ENCODE peak calls at places on chromosomes 11 and 22, in nine cellular contexts. W, G, Y, M, O, H, P, C and B are unnamed samples.

GRCh38 chr11:110303414-110303826 is 7.0 kb upstream of the RDX start:
- DNase-seq in W (no peak), C (no peak), Y (no peak), P (no peak), O (no peak), G (no peak), M (no peak), H (no peak), B (no peak)

GRCh38 chr11:19187101-19187500 is 14.7 kb downstream of the CSRP3 start:
- DNase-seq in W (no peak), G (no peak), C (no peak), Y (no peak), H (no peak), M (no peak), O (no peak), P (no peak), B (no peak)

GRCh38 chr11:39365809-39366436 is 2093.5 kb downstream of the LRRC4C start:
- DNase-seq in W (peak), P (no peak), H (no peak), G (no peak), O (no peak), Y (no peak), C (no peak), M (no peak), B (no peak)

GRCh38 chr11:117700551-117700950 is 96.5 kb downstream of the DSCAML1 start:
- DNase-seq in O (no peak), Y (no peak), C (no peak), W (no peak), H (no peak), M (no peak), G (no peak), P (no peak), B (peak)

GRCh38 chr11:116644948-116645305 is 127.9 kb downstream of the BUD13 start:
- DNase-seq in H (no peak), Y (no peak), M (no peak), P (no peak), W (no peak), C (no peak), G (peak), O (no peak), B (no peak)

GRCh38 chr11:63765688-63766241 is 2.8 kb downstream of the ZFTA start:
- DNase-seq in O (peak), Y (no peak), G (peak), H (no peak), M (no peak), W (no peak), C (no peak), P (no peak), B (peak)

GRCh38 chr11:63944987-63945386 is 6.2 kb downstream of the NAA40 start:
- DNase-seq in O (peak), C (no peak), Y (no peak), H (peak), M (no peak), P (no peak), W (no peak), G (no peak), B (no peak)

GRCh38 chr22:37157516-37158289 is 8.0 kb upstream of the IL2RB start:
- DNase-seq in G (no peak), P (no peak), Y (no peak), H (no peak), M (no peak), W (peak), O (no peak), C (no peak), B (no peak)

GRCh38 chr22:19759459-19759993 is 1.1 kb upstream of the TBX1 start:
- DNase-seq in H (no peak), O (no peak), P (no peak), W (no peak), Y (no peak), C (no peak), M (no peak), G (peak), B (no peak)

GRCh38 chr22:44429941-44430587 is 68.0 kb downstream of the RTL6 start:
- DNase-seq in P (no peak), O (no peak), C (no peak), H (no peak), G (no peak), M (no peak), W (no peak), Y (no peak), B (peak)

GRCh38 chr22:19879996-19880785 is 25.5 kb upstream of the GNB1L start:
- DNase-seq in W (no peak), C (no peak), Y (no peak), G (peak), M (no peak), P (no peak), O (peak), H (no peak), B (peak)

GRCh38 chr22:35752833-35753189 is 35.1 kb downstream of the APOL5 start:
- DNase-seq in Y (no peak), W (no peak), O (no peak), M (no peak), H (no peak), C (no peak), P (no peak), G (no peak), B (no peak)

GRCh38 chr11:2525941-2526807 is 81.4 kb downstream of the KCNQ1 start:
- DNase-seq in P (no peak), C (no peak), H (peak), Y (no peak), O (peak), G (peak), M (no peak), W (no peak), B (peak)